ENCODE peak calls at places on chromosomes 16 and 17, in nine cellular contexts. V is fibroblast of lung, F is upper lobe of right lung, R is RWPE2, L is heart right ventricle, M is DND-41, O is brain microvascular endothelial cell, E is mesendoderm, Y is body of pancreas. K is an unnamed sample. For H3K36me3, the result is how much of the 10 kb centered on the place peaks cover.

GRCh38 chr16:56518435-56518834 is 1.4 kb downstream of the BBS2 start:
- DNase-seq in V (no peak), F (no peak), R (no peak), L (no peak), M (no peak), O (no peak), E (no peak), Y (no peak), K (no peak)

GRCh38 chr17:83115832-83116231 is 36.4 kb downstream of the METRNL start:
- DNase-seq in V (no peak), F (no peak), R (no peak), L (no peak), M (no peak), O (no peak), E (no peak), Y (no peak), K (no peak)

GRCh38 chr16:84582958-84583516 is 34.8 kb downstream of the COTL1 start:
- DNase-seq in V (peak), F (no peak), R (no peak), L (no peak), M (no peak), O (peak), E (no peak), Y (peak), K (no peak)

GRCh38 chr16:27318399-27319256 is 4.9 kb downstream of the IL4R start:
- DNase-seq in V (peak), F (peak), R (peak), L (no peak), M (peak), O (peak), E (peak), Y (no peak), K (peak)

GRCh38 chr17:65601881-65602280 is 40.4 kb upstream of the AXIN2 start:
- DNase-seq in V (no peak), F (no peak), R (no peak), L (no peak), M (no peak), O (no peak), E (no peak), Y (no peak), K (no peak)

GRCh38 chr17:60747069-60747808 is 69.6 kb downstream of the BCAS3 start:
- DNase-seq in V (no peak), F (no peak), R (no peak), L (no peak), M (no peak), O (no peak), E (no peak), Y (no peak), K (no peak)

GRCh38 chr16:9713907-9714306 is 468.3 kb downstream of the GRIN2A start:
- DNase-seq in V (no peak), F (no peak), R (no peak), L (no peak), M (no peak), O (no peak), E (no peak), Y (no peak), K (no peak)

GRCh38 chr17:43556292-43556691 is 10.2 kb upstream of the ETV4 start:
- DNase-seq in V (peak), F (peak), R (no peak), L (no peak), M (no peak), O (no peak), E (no peak), Y (no peak), K (no peak)

GRCh38 chr17:69179227-69179952 is 37.7 kb upstream of the ABCA6 start:
- DNase-seq in V (peak), F (no peak), R (peak), L (no peak), M (no peak), O (peak), E (peak), Y (no peak), K (no peak)

GRCh38 chr17:29003289-29003688 is 2.5 kb downstream of the SEZ6 start:
- DNase-seq in V (no peak), F (no peak), R (no peak), L (no peak), M (no peak), O (no peak), E (no peak), Y (no peak), K (no peak)

GRCh38 chr17:42456223-42457106 is 2.2 kb upstream of the ATP6V0A1 start:
- DNase-seq in V (peak), F (no peak), R (no peak), L (no peak), M (peak), O (no peak), E (no peak), Y (no peak), K (peak)

DNA sequence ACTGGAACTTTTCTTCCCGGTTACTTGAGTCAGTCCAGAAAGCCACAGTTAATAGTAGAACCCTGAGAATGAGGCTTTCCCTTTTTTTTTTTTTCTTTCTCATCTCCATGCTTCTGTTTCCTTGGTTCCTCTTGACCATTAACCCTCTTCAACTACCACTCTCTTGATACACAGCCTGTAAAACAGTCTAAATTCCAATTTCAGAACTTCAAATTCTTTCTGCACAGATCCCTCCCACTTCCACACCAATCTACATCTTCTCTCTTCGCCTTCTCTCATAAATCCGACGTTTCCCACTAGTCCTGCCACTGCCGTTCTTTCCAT is 588 bp downstream of the METTL16 start:
- DNase-seq in V (no peak), F (no peak), R (no peak), L (no peak), M (no peak), O (no peak), E (no peak), Y (no peak), K (no peak)
- H3K36me3 ChIP-seq in V (under half), F (under half), R (under half), L (under half), M (under half), O (under half), E (under half), Y (under half), K (under half)

GRCh38 chr17:37829446-37830142 is 84.7 kb upstream of the HNF1B start:
- DNase-seq in V (no peak), F (no peak), R (no peak), L (no peak), M (no peak), O (no peak), E (no peak), Y (no peak), K (no peak)
- H3K4me3 ChIP-seq in V (no peak), F (no peak), R (no peak), L (no peak), M (no peak), O (no peak), E (no peak), Y (no peak), K (no peak)

DNA sequence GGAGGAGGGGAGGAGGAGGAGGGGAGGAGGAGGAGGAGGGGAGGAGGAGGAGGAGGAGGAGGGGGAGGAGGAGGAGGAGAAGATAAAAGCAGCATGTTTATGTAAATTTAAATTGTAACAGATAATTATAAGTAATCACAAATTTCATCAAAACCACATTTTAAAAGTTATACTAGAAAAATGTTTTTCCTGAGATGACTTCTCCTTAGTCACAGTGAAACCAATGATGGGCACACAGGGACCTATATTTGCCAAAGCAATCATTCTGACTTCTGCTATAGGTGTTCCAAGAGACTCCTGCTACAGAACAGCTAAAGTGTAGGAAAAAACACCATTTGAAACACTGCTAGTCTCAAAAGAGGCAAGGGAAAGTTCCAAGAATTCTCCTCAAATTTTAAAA is 66.4 kb downstream of the CEP95 start:
- DNase-seq in V (no peak), F (no peak), R (no peak), L (no peak), M (no peak), O (no peak), E (no peak), Y (no peak), K (no peak)
- H3K36me3 ChIP-seq in V (under half), F (half or more), R (half or more), L (half or more), M (half or more), O (half or more), E (under half), Y (under half), K (under half)

DNA sequence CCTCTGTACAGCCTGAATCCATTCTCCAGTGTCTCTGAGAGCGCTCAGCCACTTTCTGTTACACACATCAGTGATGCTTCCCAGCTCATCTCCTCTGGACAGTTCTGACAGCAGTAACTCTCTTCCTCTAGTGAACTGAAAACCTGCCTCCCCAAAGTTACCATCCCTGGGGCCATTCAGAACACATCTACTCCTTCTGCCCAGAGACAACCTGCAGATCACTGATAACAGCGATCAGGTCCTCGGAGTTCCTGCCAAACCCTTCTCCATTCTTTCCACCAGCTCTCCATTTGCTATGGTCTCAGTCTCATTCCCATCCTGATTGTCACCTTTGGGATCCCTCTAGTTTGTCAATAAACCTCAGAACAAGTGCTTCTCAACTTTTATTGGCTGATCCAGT is 7.3 kb downstream of the ZZEF1 start:
- DNase-seq in V (no peak), F (no peak), R (no peak), L (no peak), M (no peak), O (no peak), E (no peak), Y (no peak), K (no peak)
- H3K4me3 ChIP-seq in V (no peak), F (no peak), R (no peak), L (no peak), M (no peak), O (no peak), E (no peak), Y (no peak), K (no peak)

GRCh38 chr16:53235851-53236250 is 181.1 kb downstream of the CHD9 start:
- DNase-seq in V (peak), F (no peak), R (no peak), L (no peak), M (no peak), O (no peak), E (no peak), Y (no peak), K (no peak)
- H3K36me3 ChIP-seq in V (under half), F (half or more), R (half or more), L (half or more), M (half or more), O (under half), E (under half), Y (under half), K (under half)

GRCh38 chr17:39640493-39641118 is 3.7 kb downstream of the STARD3 start:
- DNase-seq in V (no peak), F (no peak), R (no peak), L (no peak), M (no peak), O (no peak), E (no peak), Y (no peak), K (no peak)

GRCh38 chr17:39636927-39637736 is at the start of gene STARD3:
- DNase-seq in V (peak), F (peak), R (peak), L (peak), M (peak), O (peak), E (peak), Y (peak), K (peak)

GRCh38 chr17:39638317-39638716 is 1.4 kb downstream of the STARD3 start:
- DNase-seq in V (no peak), F (no peak), R (no peak), L (no peak), M (no peak), O (no peak), E (no peak), Y (no peak), K (no peak)

GRCh38 chr17:39639566-39640458 is 2.9 kb downstream of the STARD3 start:
- DNase-seq in V (no peak), F (no peak), R (no peak), L (no peak), M (no peak), O (no peak), E (no peak), Y (no peak), K (no peak)

GRCh38 chr17:39639043-39639442 is 2.1 kb downstream of the STARD3 start:
- DNase-seq in V (no peak), F (no peak), R (no peak), L (no peak), M (no peak), O (no peak), E (no peak), Y (no peak), K (no peak)
- H3K4me3 ChIP-seq in V (no peak), F (peak), R (no peak), L (no peak), M (no peak), O (no peak), E (no peak), Y (no peak), K (no peak)

DNA sequence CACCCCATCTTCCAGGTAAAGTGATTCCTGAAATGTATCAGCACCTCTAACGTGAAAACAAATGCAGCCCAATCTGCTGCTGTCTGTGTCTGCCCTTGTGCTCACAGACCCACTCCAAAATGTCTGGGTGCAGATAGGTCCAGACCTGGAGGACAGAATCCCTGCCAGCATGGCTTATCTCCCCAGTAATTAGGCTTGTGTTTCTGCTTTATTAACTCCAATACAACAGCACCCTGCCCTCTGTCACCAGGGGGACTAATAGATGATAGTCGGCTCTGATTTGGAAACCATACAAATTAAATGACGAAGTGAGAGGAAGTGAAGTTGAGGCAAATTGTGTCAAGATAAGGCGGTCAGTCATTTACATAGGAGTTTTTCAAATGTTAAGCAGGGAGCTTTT is 608.3 kb upstream of the SALL1 start:
- DNase-seq in V (no peak), F (no peak), R (no peak), L (no peak), M (no peak), O (no peak), E (peak), Y (no peak), K (no peak)
- H3K36me3 ChIP-seq in V (under half), F (under half), R (under half), L (under half), M (under half), O (under half), E (under half), Y (under half), K (under half)

GRCh38 chr16:25679468-25680010 is 12.2 kb upstream of the HS3ST4 start:
- DNase-seq in V (no peak), F (no peak), R (no peak), L (no peak), M (no peak), O (no peak), E (peak), Y (no peak), K (no peak)

DNA sequence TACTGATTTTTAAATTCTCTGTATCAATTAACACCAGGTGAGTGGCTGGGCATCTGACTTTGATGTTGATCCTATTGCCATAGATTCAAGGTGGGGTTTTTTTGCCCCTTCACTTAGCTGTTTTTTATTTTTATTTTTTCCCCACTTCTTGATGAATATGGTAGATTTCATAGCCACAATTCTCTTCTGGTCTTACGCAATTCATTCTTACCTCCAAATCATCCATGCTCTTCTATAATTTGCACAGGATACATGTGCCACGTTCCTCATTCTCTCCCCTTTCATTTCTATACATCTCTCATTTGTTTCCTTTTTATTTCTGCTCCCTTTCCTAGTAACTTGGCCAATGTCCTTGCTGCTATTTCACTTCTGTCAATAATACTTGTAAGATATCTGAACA is 14.9 kb upstream of the HS3ST4 start:
- DNase-seq in V (no peak), F (no peak), R (no peak), L (no peak), M (no peak), O (no peak), E (no peak), Y (no peak), K (no peak)
- H3K4me3 ChIP-seq in V (no peak), F (no peak), R (no peak), L (no peak), M (no peak), O (no peak), E (no peak), Y (no peak), K (no peak)

GRCh38 chr16:53892155-53892554 is 188.2 kb downstream of the FTO start:
- DNase-seq in V (peak), F (no peak), R (no peak), L (peak), M (peak), O (peak), E (peak), Y (peak), K (peak)
- H3K36me3 ChIP-seq in V (under half), F (under half), R (under half), L (under half), M (under half), O (under half), E (under half), Y (under half), K (under half)

DNA sequence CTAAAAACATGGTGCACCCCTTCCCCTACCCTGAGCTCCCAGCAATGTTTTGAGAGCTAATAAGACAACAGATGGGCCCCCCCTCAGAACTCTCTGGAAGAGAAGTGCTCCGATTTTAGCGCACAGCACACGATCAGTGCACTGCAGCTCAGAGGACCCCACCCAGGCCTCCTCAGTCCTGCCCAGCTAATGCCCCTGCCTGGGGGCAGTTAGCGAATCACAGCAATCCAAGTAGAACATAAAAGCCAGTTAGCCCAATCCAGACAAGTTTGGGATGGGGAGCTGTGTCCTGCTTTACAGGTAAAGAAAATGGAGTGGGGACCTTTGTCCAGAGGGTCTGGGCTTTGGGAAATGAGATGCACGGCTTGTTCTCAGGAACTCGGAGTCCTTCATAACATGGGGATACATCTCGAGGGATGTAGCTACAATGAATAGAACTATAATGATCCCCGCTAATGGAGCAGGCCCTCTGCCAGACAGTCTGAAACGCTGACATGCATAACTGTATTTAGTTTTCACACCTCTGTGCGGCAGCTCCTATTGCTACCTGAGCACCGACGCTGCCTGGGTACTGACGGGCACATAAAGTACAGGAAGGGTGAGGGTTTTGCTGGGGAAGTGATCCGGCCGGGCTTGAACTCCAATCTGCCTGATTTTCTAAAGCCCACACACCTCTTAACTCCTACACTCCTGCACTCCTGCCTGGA is 29.7 kb upstream of the CDC42EP4 start:
- DNase-seq in V (no peak), F (no peak), R (no peak), L (no peak), M (no peak), O (no peak), E (no peak), Y (peak), K (no peak)
- H3K4me3 ChIP-seq in V (no peak), F (no peak), R (no peak), L (no peak), M (no peak), O (no peak), E (no peak), Y (no peak), K (no peak)

K was measured in CD8-positive, alpha-beta T cell.